ENCODE peak calls at places on chromosome 14, in ten cellular contexts. One of them, this sample, is unnamed.

GRCh38 chr14:77485256-77485655 is 13.4 kb downstream of the ISM2 start:
- DNase-seq in fibroblast of pulmonary artery: no peak
- DNase-seq in osteocyte: no peak
- DNase-seq in progenitor cell of endocrine pancreas: no peak
- DNase-seq in ovary: no peak
- DNase-seq in AG04450: no peak
- DNase-seq in heart right ventricle: no peak
- DNase-seq in Calu3: no peak
- DNase-seq in fibroblast of lung: no peak
- DNase-seq in endodermal cell: no peak
- DNase-seq in this sample: no peak

GRCh38 chr14:104898195-104898558 is 26.5 kb upstream of the PLD4 start:
- DNase-seq in fibroblast of pulmonary artery: no peak
- DNase-seq in osteocyte: no peak
- DNase-seq in progenitor cell of endocrine pancreas: no peak
- DNase-seq in ovary: no peak
- DNase-seq in AG04450: no peak
- DNase-seq in heart right ventricle: no peak
- DNase-seq in Calu3: no peak
- DNase-seq in fibroblast of lung: no peak
- DNase-seq in endodermal cell: peak; percentile 36
- DNase-seq in this sample: no peak

GRCh38 chr14:58668848-58669480 is 31.2 kb downstream of the DACT1 start:
- DNase-seq in fibroblast of pulmonary artery: no peak
- DNase-seq in osteocyte: no peak
- DNase-seq in progenitor cell of endocrine pancreas: no peak
- DNase-seq in ovary: no peak
- DNase-seq in AG04450: no peak
- DNase-seq in heart right ventricle: no peak
- DNase-seq in Calu3: no peak
- DNase-seq in fibroblast of lung: no peak
- DNase-seq in endodermal cell: peak; percentile 73
- DNase-seq in this sample: no peak

GRCh38 chr14:34797747-34798583 is 77.2 kb downstream of the BAZ1A start:
- DNase-seq in fibroblast of pulmonary artery: no peak
- DNase-seq in osteocyte: no peak
- DNase-seq in progenitor cell of endocrine pancreas: no peak
- DNase-seq in ovary: no peak
- DNase-seq in AG04450: no peak
- DNase-seq in heart right ventricle: no peak
- DNase-seq in Calu3: no peak
- DNase-seq in fibroblast of lung: no peak
- DNase-seq in endodermal cell: peak; percentile 54
- DNase-seq in this sample: no peak

GRCh38 chr14:20836668-20837338 is 34.2 kb upstream of the RNASE1 start:
- DNase-seq in fibroblast of pulmonary artery: peak; percentile 41
- DNase-seq in osteocyte: no peak
- DNase-seq in progenitor cell of endocrine pancreas: no peak
- DNase-seq in ovary: no peak
- DNase-seq in AG04450: no peak
- DNase-seq in heart right ventricle: no peak
- DNase-seq in Calu3: peak; percentile 22
- DNase-seq in fibroblast of lung: peak; percentile 3
- DNase-seq in endodermal cell: peak; percentile 79
- DNase-seq in this sample: no peak

GRCh38 chr14:34113051-34113511 is 162.2 kb upstream of the EGLN3 start:
- DNase-seq in fibroblast of pulmonary artery: peak; percentile 25
- DNase-seq in osteocyte: no peak
- DNase-seq in progenitor cell of endocrine pancreas: no peak
- DNase-seq in ovary: no peak
- DNase-seq in AG04450: no peak
- DNase-seq in heart right ventricle: no peak
- DNase-seq in Calu3: peak; percentile 37
- DNase-seq in fibroblast of lung: no peak
- DNase-seq in endodermal cell: no peak
- DNase-seq in this sample: no peak

GRCh38 chr14:104601786-104602185 is 2.8 kb downstream of the TMEM179 start:
- DNase-seq in fibroblast of pulmonary artery: peak; percentile 6
- DNase-seq in osteocyte: no peak
- DNase-seq in progenitor cell of endocrine pancreas: no peak
- DNase-seq in ovary: no peak
- DNase-seq in AG04450: no peak
- DNase-seq in heart right ventricle: no peak
- DNase-seq in Calu3: no peak
- DNase-seq in fibroblast of lung: peak; percentile 4
- DNase-seq in endodermal cell: no peak
- DNase-seq in this sample: peak; percentile 4

GRCh38 chr14:24634158-24634557 is at the start of gene GZMB:
- DNase-seq in fibroblast of pulmonary artery: no peak
- DNase-seq in osteocyte: no peak
- DNase-seq in progenitor cell of endocrine pancreas: no peak
- DNase-seq in ovary: no peak
- DNase-seq in AG04450: no peak
- DNase-seq in heart right ventricle: no peak
- DNase-seq in Calu3: no peak
- DNase-seq in fibroblast of lung: no peak
- DNase-seq in endodermal cell: no peak
- DNase-seq in this sample: no peak

GRCh38 chr14:87497301-87497700 is 495.7 kb downstream of the GALC start:
- DNase-seq in fibroblast of pulmonary artery: no peak
- DNase-seq in osteocyte: no peak
- DNase-seq in progenitor cell of endocrine pancreas: no peak
- DNase-seq in ovary: no peak
- DNase-seq in AG04450: no peak
- DNase-seq in heart right ventricle: no peak
- DNase-seq in Calu3: no peak
- DNase-seq in fibroblast of lung: no peak
- DNase-seq in endodermal cell: no peak
- DNase-seq in this sample: no peak

GRCh38 chr14:61435563-61436337 is 114.4 kb downstream of the PRKCH start:
- DNase-seq in fibroblast of pulmonary artery: peak; percentile 62
- DNase-seq in osteocyte: no peak
- DNase-seq in progenitor cell of endocrine pancreas: no peak
- DNase-seq in ovary: no peak
- DNase-seq in AG04450: no peak
- DNase-seq in heart right ventricle: no peak
- DNase-seq in Calu3: no peak
- DNase-seq in fibroblast of lung: no peak
- DNase-seq in endodermal cell: no peak
- DNase-seq in this sample: no peak

GRCh38 chr14:32933623-32933942 is 5.1 kb upstream of the NPAS3 start:
- DNase-seq in fibroblast of pulmonary artery: peak; percentile 39
- DNase-seq in osteocyte: no peak
- DNase-seq in progenitor cell of endocrine pancreas: no peak
- DNase-seq in ovary: no peak
- DNase-seq in AG04450: no peak
- DNase-seq in heart right ventricle: no peak
- DNase-seq in Calu3: no peak
- DNase-seq in fibroblast of lung: no peak
- DNase-seq in endodermal cell: no peak
- DNase-seq in this sample: no peak

DNA sequence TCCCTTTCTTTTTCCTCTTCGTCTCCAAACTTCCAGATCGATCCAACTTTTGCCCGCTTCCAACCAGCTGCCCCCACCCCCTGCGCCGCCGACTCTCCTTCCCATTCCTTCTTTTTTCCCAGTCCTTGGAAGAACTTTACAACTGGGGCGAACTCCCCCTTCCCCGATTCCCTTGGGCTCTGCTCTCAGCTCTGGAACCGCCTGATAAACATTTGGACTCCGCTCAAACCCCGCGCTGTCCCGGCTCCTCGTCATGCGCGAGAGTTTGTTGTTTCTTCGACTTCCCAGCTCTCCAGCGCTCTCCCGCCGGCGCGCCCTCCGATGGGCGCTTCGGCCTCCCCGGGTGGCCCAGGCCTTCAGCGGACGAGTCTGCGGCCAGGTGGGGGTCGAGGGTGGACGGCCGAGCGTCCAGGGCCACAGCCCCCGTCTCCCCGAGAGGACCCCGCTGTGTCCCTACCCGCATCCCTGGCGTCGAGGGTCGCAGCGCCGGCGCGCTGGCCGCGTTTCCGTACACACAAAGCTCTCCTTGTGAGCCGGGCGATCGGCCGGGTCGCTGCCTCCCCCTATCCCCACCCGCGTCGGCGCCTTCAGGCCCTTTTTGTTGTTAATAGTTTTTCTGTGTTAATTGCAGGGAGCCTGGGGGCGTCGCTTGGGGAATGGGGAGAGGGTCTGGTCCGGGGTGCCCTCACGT is 819 bp downstream of the MMP14 start:
- DNase-seq in fibroblast of pulmonary artery: peak; percentile 59
- DNase-seq in osteocyte: no peak
- DNase-seq in progenitor cell of endocrine pancreas: peak; percentile 42
- DNase-seq in ovary: peak; percentile 83
- DNase-seq in AG04450: no peak
- DNase-seq in heart right ventricle: peak; percentile 73
- DNase-seq in Calu3: peak; percentile 46
- DNase-seq in fibroblast of lung: peak; percentile 46
- DNase-seq in endodermal cell: peak; percentile 80
- DNase-seq in this sample: no peak
- TF ChIP-seq CTCF in fibroblast of pulmonary artery: no peak
- TF ChIP-seq CTCF in osteocyte: no peak
- TF ChIP-seq CTCF in progenitor cell of endocrine pancreas: no peak
- TF ChIP-seq CTCF in ovary: peak; percentile 6
- TF ChIP-seq CTCF in AG04450: peak; percentile 5
- TF ChIP-seq CTCF in heart right ventricle: peak; percentile 24
- TF ChIP-seq CTCF in Calu3: no peak
- TF ChIP-seq CTCF in fibroblast of lung: no peak
- TF ChIP-seq CTCF in endodermal cell: no peak
- TF ChIP-seq CTCF in this sample: no peak

GRCh38 chr14:65279958-65280357 is 132.6 kb upstream of the FUT8 start:
- DNase-seq in fibroblast of pulmonary artery: no peak
- DNase-seq in osteocyte: no peak
- DNase-seq in progenitor cell of endocrine pancreas: no peak
- DNase-seq in ovary: no peak
- DNase-seq in AG04450: no peak
- DNase-seq in heart right ventricle: no peak
- DNase-seq in Calu3: no peak
- DNase-seq in fibroblast of lung: no peak
- DNase-seq in endodermal cell: no peak
- DNase-seq in this sample: no peak
- TF ChIP-seq CTCF in fibroblast of pulmonary artery: no peak
- TF ChIP-seq CTCF in osteocyte: no peak
- TF ChIP-seq CTCF in progenitor cell of endocrine pancreas: no peak
- TF ChIP-seq CTCF in ovary: no peak
- TF ChIP-seq CTCF in AG04450: no peak
- TF ChIP-seq CTCF in heart right ventricle: no peak
- TF ChIP-seq CTCF in Calu3: no peak
- TF ChIP-seq CTCF in fibroblast of lung: no peak
- TF ChIP-seq CTCF in endodermal cell: no peak
- TF ChIP-seq CTCF in this sample: no peak

GRCh38 chr14:48690349-48690748 is 895.8 kb downstream of the RPS29 start:
- DNase-seq in fibroblast of pulmonary artery: peak; percentile 2
- DNase-seq in osteocyte: no peak
- DNase-seq in progenitor cell of endocrine pancreas: no peak
- DNase-seq in ovary: no peak
- DNase-seq in AG04450: no peak
- DNase-seq in heart right ventricle: no peak
- DNase-seq in Calu3: no peak
- DNase-seq in fibroblast of lung: no peak
- DNase-seq in endodermal cell: no peak
- DNase-seq in this sample: no peak
- TF ChIP-seq CTCF in fibroblast of pulmonary artery: no peak
- TF ChIP-seq CTCF in osteocyte: peak; percentile 18
- TF ChIP-seq CTCF in progenitor cell of endocrine pancreas: peak; percentile 27
- TF ChIP-seq CTCF in ovary: no peak
- TF ChIP-seq CTCF in AG04450: peak; percentile 23
- TF ChIP-seq CTCF in heart right ventricle: no peak
- TF ChIP-seq CTCF in Calu3: no peak
- TF ChIP-seq CTCF in fibroblast of lung: no peak
- TF ChIP-seq CTCF in endodermal cell: peak; percentile 68
- TF ChIP-seq CTCF in this sample: no peak

GRCh38 chr14:93691042-93691780 is 97.1 kb downstream of the PRIMA1 start:
- DNase-seq in fibroblast of pulmonary artery: no peak
- DNase-seq in osteocyte: no peak
- DNase-seq in progenitor cell of endocrine pancreas: no peak
- DNase-seq in ovary: no peak
- DNase-seq in AG04450: no peak
- DNase-seq in heart right ventricle: no peak
- DNase-seq in Calu3: no peak
- DNase-seq in fibroblast of lung: no peak
- DNase-seq in endodermal cell: no peak
- DNase-seq in this sample: no peak
- TF ChIP-seq CTCF in fibroblast of pulmonary artery: no peak
- TF ChIP-seq CTCF in osteocyte: no peak
- TF ChIP-seq CTCF in progenitor cell of endocrine pancreas: no peak
- TF ChIP-seq CTCF in ovary: no peak
- TF ChIP-seq CTCF in AG04450: no peak
- TF ChIP-seq CTCF in heart right ventricle: no peak
- TF ChIP-seq CTCF in Calu3: no peak
- TF ChIP-seq CTCF in fibroblast of lung: no peak
- TF ChIP-seq CTCF in endodermal cell: peak; percentile 70
- TF ChIP-seq CTCF in this sample: no peak

DNA sequence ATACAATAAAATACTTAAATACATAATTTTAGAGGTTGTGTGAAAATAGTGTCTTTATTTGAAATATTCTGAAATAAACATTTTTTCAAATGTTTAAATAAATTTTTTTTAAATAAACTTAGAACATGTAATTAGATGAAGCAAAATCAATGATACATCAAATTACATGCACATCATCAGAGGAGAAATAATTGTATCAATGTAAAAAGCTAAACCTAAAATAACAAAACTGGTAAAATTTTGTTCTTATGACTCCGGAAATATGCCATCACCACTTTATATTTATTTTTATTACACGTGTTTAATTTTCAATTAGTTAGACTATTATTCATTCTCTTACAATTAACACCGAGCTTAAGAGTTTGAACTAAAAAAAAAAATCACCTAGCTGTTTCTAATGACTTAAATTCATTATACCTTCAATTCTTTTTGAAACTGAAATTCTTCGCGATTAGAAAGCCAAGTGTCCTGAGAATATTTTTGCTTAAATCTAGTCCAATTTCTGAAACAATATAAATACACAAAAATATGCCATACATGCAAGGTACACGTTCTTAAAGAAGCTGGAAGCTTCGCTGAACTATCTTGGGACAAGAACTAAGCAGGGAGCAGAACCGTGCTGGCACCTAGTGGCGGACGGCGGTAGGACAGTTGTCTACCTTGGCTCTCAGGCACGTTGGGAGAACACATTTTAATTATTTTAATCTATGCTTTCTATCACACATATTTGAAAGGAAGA is 230.5 kb downstream of the SLC25A21 start:
- DNase-seq in fibroblast of pulmonary artery: peak; percentile 66
- DNase-seq in osteocyte: peak; percentile 87
- DNase-seq in progenitor cell of endocrine pancreas: peak; percentile 67
- DNase-seq in ovary: peak; percentile 62
- DNase-seq in AG04450: no peak
- DNase-seq in heart right ventricle: peak; percentile 74
- DNase-seq in Calu3: peak; percentile 84
- DNase-seq in fibroblast of lung: peak; percentile 69
- DNase-seq in endodermal cell: peak; percentile 91
- DNase-seq in this sample: peak; percentile 81
- TF ChIP-seq CTCF in fibroblast of pulmonary artery: peak; percentile 100
- TF ChIP-seq CTCF in osteocyte: peak; percentile 96
- TF ChIP-seq CTCF in progenitor cell of endocrine pancreas: peak; percentile 95
- TF ChIP-seq CTCF in ovary: no peak
- TF ChIP-seq CTCF in AG04450: peak; percentile 99
- TF ChIP-seq CTCF in heart right ventricle: peak; percentile 97
- TF ChIP-seq CTCF in Calu3: peak; percentile 80
- TF ChIP-seq CTCF in fibroblast of lung: peak; percentile 99
- TF ChIP-seq CTCF in endodermal cell: peak; percentile 99
- TF ChIP-seq CTCF in this sample: peak; percentile 98

GRCh38 chr14:29738056-29738455 is 189.6 kb downstream of the PRKD1 start:
- DNase-seq in fibroblast of pulmonary artery: no peak
- DNase-seq in osteocyte: no peak
- DNase-seq in progenitor cell of endocrine pancreas: no peak
- DNase-seq in ovary: no peak
- DNase-seq in AG04450: no peak
- DNase-seq in heart right ventricle: no peak
- DNase-seq in Calu3: no peak
- DNase-seq in fibroblast of lung: no peak
- DNase-seq in endodermal cell: no peak
- DNase-seq in this sample: no peak
- TF ChIP-seq CTCF in fibroblast of pulmonary artery: no peak
- TF ChIP-seq CTCF in osteocyte: no peak
- TF ChIP-seq CTCF in progenitor cell of endocrine pancreas: no peak
- TF ChIP-seq CTCF in ovary: no peak
- TF ChIP-seq CTCF in AG04450: no peak
- TF ChIP-seq CTCF in heart right ventricle: no peak
- TF ChIP-seq CTCF in Calu3: no peak
- TF ChIP-seq CTCF in fibroblast of lung: no peak
- TF ChIP-seq CTCF in endodermal cell: no peak
- TF ChIP-seq CTCF in this sample: no peak

This sample was measured in endothelial cell.